ENCODE peak calls at places on chromosome 6, in eight cellular contexts. Q, T, W, P, R, G, J and N are unnamed samples.

GRCh38 chr6:130885392-130886192 is 58.4 kb downstream of the SMLR1 start:
- DNase-seq in R (peak), J (peak), Q (peak), W (peak), G (peak), P (peak), T (peak), N (no peak)

GRCh38 chr6:27161946-27162603 is 85.4 kb upstream of the PRSS16 start:
- DNase-seq in Q (peak), R (no peak), G (no peak), W (no peak), T (peak), P (no peak), J (no peak), N (no peak)

GRCh38 chr6:111663692-111664564 is 58.2 kb upstream of the TRAF3IP2 start:
- DNase-seq in T (peak), G (no peak), Q (no peak), R (no peak), P (no peak), J (no peak), W (no peak), N (peak)

GRCh38 chr6:158460602-158461092 is 99.2 kb upstream of the TMEM181 start:
- DNase-seq in G (no peak), Q (no peak), T (no peak), R (no peak), P (no peak), J (no peak), W (no peak), N (no peak)

GRCh38 chr6:129340983-129341382 is 369.0 kb downstream of the ARHGAP18 start:
- DNase-seq in W (no peak), G (no peak), P (no peak), R (no peak), Q (no peak), T (no peak), J (no peak), N (no peak)

GRCh38 chr6:154615483-154616025 is 105.1 kb upstream of the CNKSR3 start:
- DNase-seq in P (no peak), R (no peak), W (no peak), J (peak), Q (peak), G (no peak), T (peak), N (no peak)

GRCh38 chr6:105363100-105363754 is 39.7 kb downstream of the PREP start:
- DNase-seq in Q (no peak), P (no peak), G (no peak), R (no peak), J (no peak), T (no peak), W (no peak), N (no peak)

GRCh38 chr6:14037402-14038277 is 79.9 kb upstream of the CD83 start:
- DNase-seq in J (no peak), R (no peak), G (no peak), P (no peak), Q (no peak), W (no peak), T (no peak), N (no peak)

GRCh38 chr6:8131265-8131897 is 29.0 kb upstream of the EEF1E1 start:
- DNase-seq in P (peak), G (peak), W (peak), J (peak), Q (peak), T (peak), R (peak), N (peak)

GRCh38 chr6:33192671-33193602 is 670 bp upstream of the COL11A2 start:
- DNase-seq in W (peak), T (peak), J (no peak), P (no peak), Q (no peak), R (no peak), G (peak), N (peak)

GRCh38 chr6:22399693-22400092 is 102.9 kb upstream of the PRL start:
- DNase-seq in W (no peak), R (no peak), P (no peak), T (no peak), Q (peak), J (no peak), G (no peak), N (no peak)

GRCh38 chr6:12870033-12870432 is 153.5 kb downstream of the PHACTR1 start:
- DNase-seq in P (no peak), J (no peak), G (no peak), R (no peak), Q (no peak), W (no peak), T (no peak), N (no peak)

GRCh38 chr6:152271681-152272464 is 365.3 kb downstream of the SYNE1 start:
- DNase-seq in T (no peak), P (no peak), W (no peak), R (no peak), Q (no peak), G (no peak), J (no peak), N (no peak)

GRCh38 chr6:118542184-118542952 is 5.7 kb upstream of the PLN start:
- DNase-seq in P (no peak), Q (no peak), J (no peak), W (no peak), R (no peak), G (no peak), T (no peak), N (no peak)

GRCh38 chr6:149749594-149750135 is at the start of gene PCMT1:
- DNase-seq in W (peak), Q (peak), T (peak), P (peak), G (peak), R (peak), J (peak), N (peak)

GRCh38 chr6:8157839-8158238 is 55.5 kb upstream of the EEF1E1 start:
- DNase-seq in T (no peak), P (no peak), W (no peak), G (no peak), Q (no peak), R (no peak), J (no peak), N (no peak)